ENCODE peak calls at places on chromosomes 16 and 17, in four cellular contexts. V, K, X and Y are unnamed samples.

GRCh38 chr16:71826533-71827017 is 17.9 kb upstream of the AP1G1 start:
- DNase-seq in X (no peak), V (no peak), K (no peak), Y (no peak)

GRCh38 chr16:30394603-30395154 is 541 bp upstream of the ZNF48 start:
- DNase-seq in X (no peak), K (no peak), V (no peak), Y (no peak)

GRCh38 chr17:58200024-58200633 is 7.6 kb downstream of the EPX start:
- DNase-seq in X (peak), V (peak), K (peak), Y (peak)

GRCh38 chr17:39400547-39401411 is 647 bp downstream of the FBXL20 start:
- DNase-seq in V (peak), K (peak), X (no peak), Y (peak)

GRCh38 chr17:4833941-4834501 is 881 bp downstream of the MINK1 start:
- DNase-seq in K (peak), V (peak), X (no peak), Y (no peak)

GRCh38 chr17:35243459-35244204 is 760 bp downstream of the SLFN5 start:
- DNase-seq in K (peak), V (peak), X (no peak), Y (peak)

GRCh38 chr17:7063518-7064094 is 16.4 kb downstream of the CLEC10A start:
- DNase-seq in K (no peak), X (no peak), V (no peak), Y (no peak)

GRCh38 chr17:4708436-4708835 is 2.0 kb upstream of the ARRB2 start:
- DNase-seq in K (no peak), V (no peak), X (no peak), Y (no peak)

GRCh38 chr17:15999974-16000827 is 577 bp downstream of the TTC19 start:
- DNase-seq in V (no peak), K (no peak), X (no peak), Y (peak)

GRCh38 chr16:86774931-86775330 is 196.6 kb downstream of the FOXL1 start:
- DNase-seq in X (no peak), V (no peak), K (no peak), Y (no peak)

GRCh38 chr16:67166883-67167168 is 2.3 kb downstream of the HSF4 start:
- DNase-seq in X (no peak), V (peak), K (no peak), Y (no peak)